ENCODE peak calls at places on chromosomes 7 and 10, in five cellular contexts. M is fibroblast of the aortic adventitia; U is colonic mucosa; X is sciatic nerve; J is CD8-positive, alpha-beta memory T cell. Q is an unnamed sample.

GRCh38 chr10:10865913-10866312 is 151.8 kb upstream of the CELF2 start:
- DNase-seq in M (no peak), U (no peak), X (no peak), J (no peak), Q (no peak)

GRCh38 chr10:26269754-26270153 is 53.2 kb downstream of the GAD2 start:
- DNase-seq in M (peak), U (no peak), X (no peak), J (no peak), Q (peak)

GRCh38 chr7:11706666-11707605 is 125.1 kb downstream of the THSD7A start:
- DNase-seq in M (no peak), U (peak), X (no peak), J (no peak), Q (peak)

GRCh38 chr10:58280485-58280884 is 11.5 kb downstream of the CISD1 start:
- DNase-seq in M (no peak), U (no peak), X (no peak), J (no peak), Q (no peak)

GRCh38 chr10:127420138-127420684 is 128.9 kb upstream of the NPS start:
- DNase-seq in M (no peak), U (no peak), X (no peak), J (no peak), Q (no peak)

GRCh38 chr10:114319406-114320248 is 80.6 kb downstream of the VWA2 start:
- DNase-seq in M (no peak), U (no peak), X (no peak), J (no peak), Q (no peak)

GRCh38 chr10:110413049-110413783 is 84.5 kb upstream of the DUSP5 start:
- DNase-seq in M (no peak), U (no peak), X (no peak), J (no peak), Q (no peak)

GRCh38 chr7:157755741-157756140 is 418.9 kb downstream of the DNAJB6 start:
- DNase-seq in M (no peak), U (no peak), X (no peak), J (no peak), Q (no peak)

GRCh38 chr7:45599851-45600706 is 25.9 kb downstream of the ADCY1 start:
- DNase-seq in M (no peak), U (peak), X (peak), J (no peak), Q (no peak)

GRCh38 chr10:119541046-119541445 is 1.5 kb downstream of the RGS10 start:
- DNase-seq in M (peak), U (no peak), X (no peak), J (no peak), Q (no peak)

GRCh38 chr10:132898391-132899053 is 43.8 kb downstream of the CFAP46 start:
- DNase-seq in M (no peak), U (no peak), X (peak), J (no peak), Q (no peak)

GRCh38 chr10:94005050-94005449 is 11.3 kb downstream of the PLCE1 start:
- DNase-seq in M (peak), U (peak), X (no peak), J (no peak), Q (no peak)

GRCh38 chr7:139995034-139995915 is 67.5 kb downstream of the PARP12 start:
- DNase-seq in M (peak), U (no peak), X (no peak), J (no peak), Q (no peak)

GRCh38 chr10:44975487-44976331 is 2.9 kb downstream of the DEPP1 start:
- DNase-seq in M (peak), U (no peak), X (peak), J (no peak), Q (no peak)